ENCODE peak calls at places on chromosomes 11 and 22, in four cellular contexts. One of them, this sample, is unnamed.

GRCh38 chr11:65814131-65814959 is 19.4 kb upstream of the SNX32 start:
- DNase-seq in H7: no peak
- DNase-seq in OCI-LY7: no peak
- DNase-seq in AG04449: no peak
- DNase-seq in this sample: no peak

GRCh38 chr11:90468923-90469322 is 246.1 kb upstream of the CHORDC1 start:
- DNase-seq in H7: no peak
- DNase-seq in OCI-LY7: no peak
- DNase-seq in AG04449: no peak
- DNase-seq in this sample: peak

GRCh38 chr11:134120921-134121526 is 52.2 kb downstream of the JAM3 start:
- DNase-seq in H7: no peak
- DNase-seq in OCI-LY7: no peak
- DNase-seq in AG04449: no peak
- DNase-seq in this sample: no peak

GRCh38 chr11:68962527-68963250 is 18.1 kb downstream of the MRGPRD start:
- DNase-seq in H7: peak
- DNase-seq in OCI-LY7: no peak
- DNase-seq in AG04449: no peak
- DNase-seq in this sample: no peak

GRCh38 chr11:16317712-16318111 is 38.6 kb downstream of the SOX6 start:
- DNase-seq in H7: no peak
- DNase-seq in OCI-LY7: no peak
- DNase-seq in AG04449: no peak
- DNase-seq in this sample: no peak

GRCh38 chr11:36501236-36501635 is 8.8 kb downstream of the TRAF6 start:
- DNase-seq in H7: no peak
- DNase-seq in OCI-LY7: no peak
- DNase-seq in AG04449: no peak
- DNase-seq in this sample: no peak

GRCh38 chr11:130719516-130719915 is 196.8 kb downstream of the SNX19 start:
- DNase-seq in H7: no peak
- DNase-seq in OCI-LY7: no peak
- DNase-seq in AG04449: no peak
- DNase-seq in this sample: peak

GRCh38 chr11:84012171-84012826 is 726.1 kb upstream of the CCDC90B start:
- DNase-seq in H7: no peak
- DNase-seq in OCI-LY7: no peak
- DNase-seq in AG04449: no peak
- DNase-seq in this sample: no peak

GRCh38 chr11:67489860-67490726 is 7.3 kb downstream of the AIP start:
- DNase-seq in H7: peak
- DNase-seq in OCI-LY7: no peak
- DNase-seq in AG04449: no peak
- DNase-seq in this sample: no peak

GRCh38 chr11:93219440-93219839 is 21.6 kb upstream of the SLC36A4 start:
- DNase-seq in H7: no peak
- DNase-seq in OCI-LY7: peak
- DNase-seq in AG04449: no peak
- DNase-seq in this sample: no peak

GRCh38 chr11:87063982-87064381 is 26.2 kb downstream of the TMEM135 start:
- DNase-seq in H7: no peak
- DNase-seq in OCI-LY7: no peak
- DNase-seq in AG04449: no peak
- DNase-seq in this sample: no peak

GRCh38 chr11:114653148-114653547 is 25.2 kb upstream of the NXPE2 start:
- DNase-seq in H7: no peak
- DNase-seq in OCI-LY7: no peak
- DNase-seq in AG04449: no peak
- DNase-seq in this sample: no peak

GRCh38 chr11:72189448-72190250 is 2.3 kb upstream of the FOLR1 start:
- DNase-seq in H7: no peak
- DNase-seq in OCI-LY7: no peak
- DNase-seq in AG04449: no peak
- DNase-seq in this sample: no peak

GRCh38 chr11:29957406-29957805 is 59.4 kb downstream of the KCNA4 start:
- DNase-seq in H7: no peak
- DNase-seq in OCI-LY7: no peak
- DNase-seq in AG04449: no peak
- DNase-seq in this sample: no peak

GRCh38 chr11:93732237-93732892 is 8.9 kb downstream of the TAF1D start:
- DNase-seq in H7: no peak
- DNase-seq in OCI-LY7: no peak
- DNase-seq in AG04449: no peak
- DNase-seq in this sample: no peak

GRCh38 chr11:25949918-25950317 is 382.0 kb upstream of the ANO3 start:
- DNase-seq in H7: no peak
- DNase-seq in OCI-LY7: no peak
- DNase-seq in AG04449: no peak
- DNase-seq in this sample: no peak

GRCh38 chr11:59669611-59670009 is 773 bp upstream of the PATL1 start:
- DNase-seq in H7: no peak
- DNase-seq in OCI-LY7: no peak
- DNase-seq in AG04449: peak
- DNase-seq in this sample: peak

GRCh38 chr22:38153821-38154562 is 27.6 kb downstream of the PLA2G6 start:
- DNase-seq in H7: no peak
- DNase-seq in OCI-LY7: no peak
- DNase-seq in AG04449: no peak
- DNase-seq in this sample: no peak

GRCh38 chr11:45879803-45880685 is 5.4 kb upstream of the MAPK8IP1 start:
- DNase-seq in H7: no peak
- DNase-seq in OCI-LY7: no peak
- DNase-seq in AG04449: no peak
- DNase-seq in this sample: no peak

GRCh38 chr11:37984991-37985390 is 1387.0 kb upstream of the RAG2 start:
- DNase-seq in H7: no peak
- DNase-seq in OCI-LY7: no peak
- DNase-seq in AG04449: no peak
- DNase-seq in this sample: no peak

GRCh38 chr11:81995907-81996306 is 737.8 kb downstream of the FAM181B start:
- DNase-seq in H7: no peak
- DNase-seq in OCI-LY7: no peak
- DNase-seq in AG04449: no peak
- DNase-seq in this sample: no peak

GRCh38 chr11:57638005-57638760 is 11.5 kb downstream of the YPEL4 start:
- DNase-seq in H7: peak
- DNase-seq in OCI-LY7: no peak
- DNase-seq in AG04449: no peak
- DNase-seq in this sample: peak

DNA sequence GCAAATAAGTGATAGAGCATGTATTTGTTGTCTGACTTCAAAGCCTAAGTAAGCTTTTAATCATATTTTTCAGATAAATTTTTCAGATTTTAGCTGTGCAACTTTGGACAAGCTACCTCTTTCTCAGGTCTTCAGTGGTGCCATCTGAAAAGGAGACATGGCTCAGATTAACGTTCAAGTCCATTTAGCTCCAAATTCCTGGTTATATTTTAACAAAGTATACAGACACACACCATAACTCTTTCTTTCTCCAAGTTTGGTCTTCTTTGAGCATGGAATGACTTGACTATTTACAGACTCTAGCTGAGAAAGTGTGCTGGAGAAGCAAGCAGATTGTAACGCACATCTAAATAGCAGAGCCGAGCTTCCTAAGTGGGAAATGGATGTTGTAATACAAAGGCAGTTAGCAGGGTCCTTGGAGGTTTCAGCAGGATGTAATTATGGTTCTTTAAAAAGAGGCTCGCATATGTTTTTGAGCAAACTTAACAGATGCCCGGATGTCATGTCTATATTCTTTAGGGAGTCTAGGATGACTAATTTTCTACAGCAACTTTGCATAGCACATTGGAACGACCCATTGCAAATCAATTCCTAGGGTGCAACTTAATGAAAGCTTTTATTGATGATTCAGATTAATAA is 128.1 kb upstream of the E2F8 start:
- DNase-seq in H7: no peak
- DNase-seq in OCI-LY7: peak
- DNase-seq in AG04449: peak
- DNase-seq in this sample: no peak
- H3K4me3 ChIP-seq in H7: no peak
- H3K4me3 ChIP-seq in OCI-LY7: no peak
- H3K4me3 ChIP-seq in AG04449: no peak
- H3K4me3 ChIP-seq in this sample: no peak

DNA sequence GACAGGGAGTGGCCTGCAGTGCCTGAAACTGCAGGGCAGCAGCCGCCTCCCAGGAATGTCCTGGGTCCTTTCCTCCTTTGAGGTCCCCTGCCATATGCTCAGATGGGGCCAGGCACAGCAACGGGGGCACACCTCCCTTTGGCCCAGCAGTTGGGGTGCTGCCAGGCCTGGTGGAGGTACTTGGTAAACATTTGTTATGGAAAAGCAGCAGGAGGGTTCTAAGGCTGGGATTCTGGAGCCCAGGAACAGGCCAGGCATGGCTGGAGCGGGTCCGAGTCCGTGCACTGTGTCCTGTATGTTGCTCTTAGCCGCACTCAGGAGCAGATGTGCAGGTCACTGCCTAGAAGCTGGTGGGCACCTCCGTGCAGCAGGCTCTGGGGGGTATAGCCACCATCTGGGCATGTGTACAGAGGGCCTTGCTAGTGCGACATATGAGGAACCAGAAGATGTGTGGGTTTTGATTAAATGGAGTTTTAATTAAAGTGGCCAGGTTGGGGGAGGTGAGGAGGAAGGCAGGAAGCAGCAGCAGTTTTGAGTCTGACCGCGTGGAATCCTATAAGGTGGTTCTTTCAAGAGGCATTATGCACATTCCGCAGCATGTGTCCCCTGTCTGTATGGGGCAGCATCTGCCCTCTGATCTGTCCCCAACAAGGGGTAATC is 1.5 kb downstream of the ADORA2A start:
- DNase-seq in H7: no peak
- DNase-seq in OCI-LY7: peak
- DNase-seq in AG04449: no peak
- DNase-seq in this sample: no peak
- H3K4me3 ChIP-seq in H7: no peak
- H3K4me3 ChIP-seq in OCI-LY7: peak
- H3K4me3 ChIP-seq in AG04449: no peak
- H3K4me3 ChIP-seq in this sample: no peak

DNA sequence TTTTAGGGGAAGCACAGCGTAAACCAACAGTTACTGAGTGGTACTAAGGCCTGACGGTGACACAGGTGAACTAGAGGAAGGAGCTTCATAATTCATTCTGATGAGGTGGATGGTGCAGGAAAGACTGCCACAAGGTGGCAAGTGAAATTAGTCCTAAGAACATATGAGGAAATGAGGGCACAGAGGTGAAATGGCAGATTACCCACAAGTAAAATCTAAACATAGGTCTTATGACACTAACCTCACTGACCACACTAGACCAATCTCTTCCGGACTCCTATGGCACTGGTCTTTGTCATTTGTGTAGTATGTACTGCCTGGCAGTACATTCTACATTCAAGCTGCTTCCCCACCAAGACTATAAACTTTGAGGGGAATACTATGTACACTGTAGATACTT is 20.2 kb downstream of the GAB2 start:
- DNase-seq in H7: no peak
- DNase-seq in OCI-LY7: no peak
- DNase-seq in AG04449: no peak
- DNase-seq in this sample: no peak
- H3K4me3 ChIP-seq in H7: no peak
- H3K4me3 ChIP-seq in OCI-LY7: no peak
- H3K4me3 ChIP-seq in AG04449: no peak
- H3K4me3 ChIP-seq in this sample: no peak

DNA sequence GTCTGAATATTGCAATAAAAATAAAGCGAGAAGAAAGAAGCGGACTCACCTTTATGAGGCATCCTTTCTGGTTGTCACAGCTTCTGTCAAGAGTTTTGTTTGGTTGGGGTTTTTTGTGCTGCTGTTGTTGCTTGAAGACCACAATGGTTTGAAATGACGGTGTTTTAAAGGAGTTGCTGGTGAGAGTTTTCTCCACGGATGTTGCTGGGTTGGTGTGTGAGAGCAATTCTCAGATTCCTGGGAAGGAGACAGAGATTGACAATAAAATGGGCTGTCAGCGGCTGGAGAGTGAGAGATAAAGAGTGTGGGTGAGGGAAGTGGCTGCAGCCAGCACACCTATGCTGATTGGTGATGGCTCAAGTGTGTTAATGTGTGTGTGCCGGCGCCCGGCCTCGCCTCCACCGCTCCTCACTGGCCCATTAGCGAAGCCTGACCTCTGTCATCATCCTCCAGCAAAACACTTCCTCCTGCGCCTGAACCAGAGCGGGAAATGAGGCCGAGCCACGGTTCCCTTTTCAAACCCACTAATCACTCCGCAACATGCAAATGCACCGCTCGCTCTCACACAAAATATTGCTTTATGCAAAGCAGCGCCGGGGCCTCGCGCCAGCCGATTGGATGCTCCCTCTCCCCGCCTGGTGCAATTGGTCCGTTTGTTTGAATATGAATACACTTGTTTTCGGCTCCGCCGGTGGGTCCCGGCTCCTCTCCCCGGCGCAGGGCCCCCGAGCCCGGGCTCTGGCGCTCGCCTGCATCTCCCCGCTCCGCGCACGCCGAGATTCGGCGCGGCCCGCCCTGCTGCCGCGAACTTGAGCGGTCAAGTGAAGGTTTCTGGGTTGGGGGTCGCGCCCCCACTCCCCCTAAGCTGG is at the start of gene PAX6:
- DNase-seq in H7: peak
- DNase-seq in OCI-LY7: no peak
- DNase-seq in AG04449: no peak
- DNase-seq in this sample: peak
- H3K4me3 ChIP-seq in H7: peak
- H3K4me3 ChIP-seq in OCI-LY7: no peak
- H3K4me3 ChIP-seq in AG04449: peak
- H3K4me3 ChIP-seq in this sample: peak

GRCh38 chr11:12006552-12007229 is 1.7 kb downstream of the DKK3 start:
- DNase-seq in H7: no peak
- DNase-seq in OCI-LY7: no peak
- DNase-seq in AG04449: no peak
- DNase-seq in this sample: no peak
- H3K4me3 ChIP-seq in H7: no peak
- H3K4me3 ChIP-seq in OCI-LY7: no peak
- H3K4me3 ChIP-seq in AG04449: peak
- H3K4me3 ChIP-seq in this sample: no peak

DNA sequence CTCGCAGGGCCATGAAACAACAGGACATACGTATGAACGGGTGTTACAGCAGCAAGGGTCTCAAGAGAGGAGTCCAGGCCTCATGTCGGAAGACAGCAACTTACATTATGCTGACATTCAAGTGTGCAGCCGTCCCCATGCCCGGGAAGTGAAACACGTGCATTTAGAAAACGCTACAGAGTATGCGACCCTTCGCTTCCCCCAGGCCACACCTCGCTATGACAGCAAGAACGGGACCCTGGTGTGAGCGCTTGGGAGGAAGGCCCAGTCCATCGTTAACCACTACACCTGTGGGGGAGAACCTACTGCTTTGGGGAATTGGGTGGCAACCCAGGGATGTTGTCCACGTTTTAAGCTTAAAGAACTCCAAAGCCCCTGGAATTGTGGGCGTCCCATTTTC is 7.2 kb downstream of the C11orf52 start:
- DNase-seq in H7: no peak
- DNase-seq in OCI-LY7: no peak
- DNase-seq in AG04449: no peak
- DNase-seq in this sample: no peak
- H3K4me3 ChIP-seq in H7: no peak
- H3K4me3 ChIP-seq in OCI-LY7: peak
- H3K4me3 ChIP-seq in AG04449: no peak
- H3K4me3 ChIP-seq in this sample: no peak